ENCODE peak calls at places on chromosome 20, in six cellular contexts. M is lower leg skin, E is GM23338, K is suprapubic skin, W is lung, Z is mucosa of descending colon. L is an unnamed sample.

GRCh38 chr20:47453167-47453782 is 48.4 kb upstream of the NCOA3 start:
- DNase-seq in M (no peak), E (no peak), K (no peak), W (no peak), Z (peak), L (no peak)

GRCh38 chr20:15889073-15889923 is 684.0 kb downstream of the KIF16B start:
- DNase-seq in M (no peak), E (no peak), K (no peak), W (no peak), Z (no peak), L (no peak)

GRCh38 chr20:36384022-36384619 is 78.0 kb downstream of the DLGAP4 start:
- DNase-seq in M (no peak), E (peak), K (no peak), W (no peak), Z (peak), L (peak)

GRCh38 chr20:63782051-63782471 is 42.5 kb downstream of the SLC2A4RG start:
- DNase-seq in M (no peak), E (peak), K (no peak), W (no peak), Z (no peak), L (peak)

GRCh38 chr20:58003525-58003924 is 224.9 kb downstream of the ANKRD60 start:
- DNase-seq in M (no peak), E (no peak), K (no peak), W (no peak), Z (no peak), L (no peak)

GRCh38 chr20:12966468-12967085 is 42.2 kb upstream of the SPTLC3 start:
- DNase-seq in M (no peak), E (peak), K (no peak), W (no peak), Z (peak), L (no peak)

GRCh38 chr20:58112017-58112781 is 116.3 kb downstream of the ANKRD60 start:
- DNase-seq in M (peak), E (no peak), K (peak), W (peak), Z (no peak), L (no peak)

GRCh38 chr20:49563015-49563980 is 4.6 kb downstream of the PTGIS start:
- DNase-seq in M (peak), E (no peak), K (peak), W (no peak), Z (no peak), L (no peak)

GRCh38 chr20:32807706-32808105 is 12.0 kb upstream of the MAPRE1 start:
- DNase-seq in M (no peak), E (peak), K (no peak), W (no peak), Z (no peak), L (no peak)

GRCh38 chr20:63483834-63484233 is 11.4 kb upstream of the KCNQ2 start:
- DNase-seq in M (no peak), E (peak), K (no peak), W (no peak), Z (no peak), L (no peak)

GRCh38 chr20:36720510-36720909 is 25.4 kb downstream of the NDRG3 start:
- DNase-seq in M (no peak), E (no peak), K (no peak), W (no peak), Z (no peak), L (no peak)

GRCh38 chr20:58466309-58466708 is 48.9 kb downstream of the APCDD1L start:
- DNase-seq in M (no peak), E (no peak), K (no peak), W (no peak), Z (no peak), L (no peak)

GRCh38 chr20:21693322-21693721 is 12.1 kb upstream of the PAX1 start:
- DNase-seq in M (no peak), E (peak), K (no peak), W (no peak), Z (no peak), L (no peak)

GRCh38 chr20:32062776-32063170 is 10.7 kb downstream of the HCK start:
- DNase-seq in M (peak), E (no peak), K (no peak), W (peak), Z (peak), L (no peak)

GRCh38 chr20:9220874-9221547 is 152.1 kb downstream of the PLCB4 start:
- DNase-seq in M (no peak), E (peak), K (no peak), W (no peak), Z (no peak), L (no peak)

GRCh38 chr20:61426361-61426760 is 174.3 kb downstream of the CDH4 start:
- DNase-seq in M (no peak), E (no peak), K (no peak), W (no peak), Z (no peak), L (no peak)

GRCh38 chr20:41169791-41170351 is 32.5 kb downstream of the PLCG1 start:
- DNase-seq in M (peak), E (no peak), K (peak), W (no peak), Z (no peak), L (no peak)
- TF ChIP-seq CTCF in M (no peak), E (no peak), K (no peak), W (no peak), Z (no peak), L (no peak)

GRCh38 chr20:235891-236290 is 8.8 kb downstream of the DEFB129 start:
- DNase-seq in M (no peak), E (no peak), K (no peak), W (no peak), Z (no peak), L (no peak)
- TF ChIP-seq CTCF in M (no peak), E (no peak), K (no peak), W (no peak), Z (no peak), L (no peak)

GRCh38 chr20:40705413-40705812 is 16.4 kb upstream of the MAFB start:
- DNase-seq in M (peak), E (no peak), K (no peak), W (no peak), Z (no peak), L (no peak)

GRCh38 chr20:40703981-40704530 is 15.0 kb upstream of the MAFB start:
- DNase-seq in M (peak), E (no peak), K (no peak), W (no peak), Z (no peak), L (no peak)

GRCh38 chr20:40710608-40711007 is 21.6 kb upstream of the MAFB start:
- DNase-seq in M (peak), E (no peak), K (no peak), W (no peak), Z (no peak), L (no peak)

GRCh38 chr20:40704828-40705227 is 15.8 kb upstream of the MAFB start:
- DNase-seq in M (peak), E (no peak), K (no peak), W (no peak), Z (no peak), L (no peak)

DNA sequence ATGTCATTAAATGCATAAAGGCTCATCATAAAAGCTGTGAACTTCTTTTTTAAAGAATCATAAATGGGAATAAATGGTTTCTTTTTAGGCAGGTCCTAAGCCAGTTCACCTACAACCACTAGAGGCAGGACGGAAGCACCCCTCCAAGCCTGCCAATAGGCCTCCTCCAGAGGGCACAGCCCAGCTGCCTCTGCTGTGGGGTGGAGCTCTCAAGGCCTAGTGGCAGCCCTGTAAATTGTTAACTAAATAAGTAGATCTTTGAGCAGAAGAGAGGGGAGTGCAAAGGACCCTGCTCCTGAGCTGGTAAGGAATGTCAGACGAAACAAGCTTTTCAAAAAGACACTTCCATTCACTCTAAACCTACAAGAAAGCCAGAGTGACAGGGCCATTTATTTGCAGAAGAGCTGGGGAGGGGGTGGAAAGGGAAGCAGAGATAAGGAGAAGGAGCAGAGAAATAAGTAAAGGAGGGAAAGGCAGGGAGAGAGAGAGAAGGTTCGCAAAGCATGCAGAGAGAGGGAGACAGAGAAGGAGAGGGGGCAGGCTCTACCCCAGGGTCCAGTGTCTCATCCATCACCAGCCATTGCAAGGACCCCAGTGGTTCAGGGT is 18.0 kb upstream of the MAFB start:
- DNase-seq in M (peak), E (peak), K (no peak), W (no peak), Z (no peak), L (no peak)
- TF ChIP-seq CTCF in M (no peak), E (peak), K (no peak), W (no peak), Z (no peak), L (no peak)

GRCh38 chr20:3659492-3660261 is 3.5 kb downstream of the GFRA4 start:
- DNase-seq in M (peak), E (no peak), K (peak), W (no peak), Z (no peak), L (no peak)

GRCh38 chr20:3661060-3661820 is 2.0 kb downstream of the GFRA4 start:
- DNase-seq in M (peak), E (peak), K (peak), W (no peak), Z (no peak), L (no peak)

GRCh38 chr20:3658708-3659491 is 4.3 kb downstream of the GFRA4 start:
- DNase-seq in M (peak), E (no peak), K (peak), W (no peak), Z (no peak), L (no peak)

GRCh38 chr20:3661836-3662665 is 1.1 kb downstream of the GFRA4 start:
- DNase-seq in M (no peak), E (no peak), K (peak), W (no peak), Z (no peak), L (no peak)

GRCh38 chr20:3660262-3661059 is 2.7 kb downstream of the GFRA4 start:
- DNase-seq in M (peak), E (peak), K (peak), W (no peak), Z (no peak), L (no peak)
- TF ChIP-seq CTCF in M (no peak), E (no peak), K (no peak), W (no peak), Z (no peak), L (no peak)

GRCh38 chr20:14337400-14338171 is at the start of gene FLRT3:
- DNase-seq in M (peak), E (peak), K (peak), W (peak), Z (peak), L (no peak)
- TF ChIP-seq CTCF in M (peak), E (peak), K (peak), W (peak), Z (peak), L (no peak)

GRCh38 chr20:1635291-1635979 is 15.6 kb upstream of the SIRPB1 start:
- DNase-seq in M (no peak), E (no peak), K (no peak), W (no peak), Z (no peak), L (no peak)

GRCh38 chr20:1633535-1633934 is 13.7 kb upstream of the SIRPB1 start:
- DNase-seq in M (no peak), E (no peak), K (no peak), W (no peak), Z (no peak), L (no peak)

GRCh38 chr20:1637226-1637625 is 17.4 kb upstream of the SIRPB1 start:
- DNase-seq in M (no peak), E (no peak), K (no peak), W (no peak), Z (no peak), L (no peak)

GRCh38 chr20:1637755-1638154 is 17.9 kb upstream of the SIRPB1 start:
- DNase-seq in M (no peak), E (no peak), K (no peak), W (no peak), Z (no peak), L (no peak)

DNA sequence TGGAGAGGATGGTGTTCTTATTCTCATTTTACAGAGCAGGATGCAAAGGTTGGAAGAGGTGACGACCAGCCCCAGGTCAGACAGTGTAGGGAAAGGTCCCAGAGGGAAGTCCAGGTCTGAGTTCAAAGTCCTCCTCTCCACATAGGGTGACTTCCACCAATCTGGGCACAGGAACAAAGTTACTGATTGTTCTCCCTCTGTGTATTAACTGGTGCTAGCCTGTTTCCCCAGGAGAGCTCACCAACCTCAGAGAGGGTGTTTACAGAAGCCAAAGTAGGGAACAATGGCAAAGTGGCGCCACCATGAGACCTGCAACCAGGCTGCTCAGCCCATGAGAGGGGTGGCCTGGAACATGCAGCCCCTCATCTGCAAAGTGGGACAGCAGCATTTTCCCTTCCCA is 16.8 kb upstream of the SIRPB1 start:
- DNase-seq in M (no peak), E (peak), K (no peak), W (no peak), Z (no peak), L (no peak)
- TF ChIP-seq CTCF in M (no peak), E (no peak), K (no peak), W (no peak), Z (no peak), L (no peak)

GRCh38 chr20:19688031-19688806 is 69.8 kb upstream of the RIN2 start:
- DNase-seq in M (peak), E (peak), K (peak), W (peak), Z (peak), L (no peak)
- TF ChIP-seq CTCF in M (no peak), E (peak), K (peak), W (peak), Z (peak), L (no peak)